ENCODE peak calls at places on chromosomes 7 and 10, in seven cellular contexts. One of them, this sample, is unnamed.
A peak's percentile ranks its signal among the peaks of the same experiment; 100 is the strongest.

GRCh38 chr7:142248-142955 is 50.0 kb upstream of the FAM20C start:
- DNase-seq in mesendoderm: no peak
- DNase-seq in H1: no peak
- DNase-seq in IMR-90: no peak
- DNase-seq in trophoblast cell: no peak
- DNase-seq in neuronal stem cell: no peak
- DNase-seq in H9: no peak
- DNase-seq in this sample: no peak

GRCh38 chr7:28114056-28114455 is 66.5 kb downstream of the JAZF1 start:
- DNase-seq in trophoblast cell: no peak
- DNase-seq in H1: no peak
- DNase-seq in H9: no peak
- DNase-seq in IMR-90: no peak
- DNase-seq in mesendoderm: no peak
- DNase-seq in neuronal stem cell: no peak
- DNase-seq in this sample: no peak

GRCh38 chr7:2197436-2198155 is 35.1 kb downstream of the MAD1L1 start:
- DNase-seq in neuronal stem cell: no peak
- DNase-seq in trophoblast cell: no peak
- DNase-seq in H1: no peak
- DNase-seq in H9: peak; percentile 27
- DNase-seq in mesendoderm: peak; percentile 29
- DNase-seq in IMR-90: no peak
- DNase-seq in this sample: no peak

GRCh38 chr10:44280615-44281014 is 104.3 kb downstream of the CXCL12 start:
- DNase-seq in H1: no peak
- DNase-seq in H9: no peak
- DNase-seq in IMR-90: no peak
- DNase-seq in neuronal stem cell: no peak
- DNase-seq in trophoblast cell: no peak
- DNase-seq in mesendoderm: no peak
- DNase-seq in this sample: no peak

GRCh38 chr7:73585196-73585595 is 6.8 kb upstream of the TBL2 start:
- DNase-seq in mesendoderm: no peak
- DNase-seq in trophoblast cell: peak; percentile 26
- DNase-seq in H1: no peak
- DNase-seq in neuronal stem cell: no peak
- DNase-seq in IMR-90: no peak
- DNase-seq in H9: no peak
- DNase-seq in this sample: no peak

GRCh38 chr7:73715648-73716317 is 3.7 kb downstream of the STX1A start:
- DNase-seq in IMR-90: peak; percentile 98
- DNase-seq in trophoblast cell: peak; percentile 99
- DNase-seq in H1: no peak
- DNase-seq in neuronal stem cell: no peak
- DNase-seq in mesendoderm: no peak
- DNase-seq in H9: no peak
- DNase-seq in this sample: peak; percentile 97

GRCh38 chr10:100970076-100970913 is 991 bp downstream of the SEMA4G start:
- DNase-seq in IMR-90: no peak
- DNase-seq in trophoblast cell: peak; percentile 15
- DNase-seq in mesendoderm: peak; percentile 61
- DNase-seq in H9: peak; percentile 57
- DNase-seq in neuronal stem cell: no peak
- DNase-seq in H1: peak; percentile 73
- DNase-seq in this sample: no peak

GRCh38 chr10:89978081-89978480 is 276.7 kb downstream of the KIF20B start:
- DNase-seq in neuronal stem cell: no peak
- DNase-seq in H1: no peak
- DNase-seq in IMR-90: no peak
- DNase-seq in H9: no peak
- DNase-seq in trophoblast cell: peak; percentile 46
- DNase-seq in mesendoderm: no peak
- DNase-seq in this sample: no peak

GRCh38 chr10:113359664-113360063 is 193.2 kb upstream of the HABP2 start:
- DNase-seq in H9: no peak
- DNase-seq in neuronal stem cell: no peak
- DNase-seq in mesendoderm: no peak
- DNase-seq in IMR-90: no peak
- DNase-seq in H1: no peak
- DNase-seq in trophoblast cell: no peak
- DNase-seq in this sample: no peak

GRCh38 chr7:156999611-157000046 is 10.8 kb downstream of the MNX1 start:
- DNase-seq in H1: peak; percentile 70
- DNase-seq in IMR-90: no peak
- DNase-seq in mesendoderm: no peak
- DNase-seq in H9: no peak
- DNase-seq in neuronal stem cell: no peak
- DNase-seq in trophoblast cell: no peak
- DNase-seq in this sample: no peak

GRCh38 chr10:88254091-88254490 is 329.0 kb downstream of the RNLS start:
- DNase-seq in H1: no peak
- DNase-seq in trophoblast cell: no peak
- DNase-seq in IMR-90: peak; percentile 90
- DNase-seq in mesendoderm: peak; percentile 25
- DNase-seq in neuronal stem cell: no peak
- DNase-seq in H9: no peak
- DNase-seq in this sample: peak; percentile 76

GRCh38 chr10:119541459-119542356 is 811 bp downstream of the RGS10 start:
- DNase-seq in H9: no peak
- DNase-seq in IMR-90: no peak
- DNase-seq in trophoblast cell: peak; percentile 39
- DNase-seq in mesendoderm: no peak
- DNase-seq in neuronal stem cell: no peak
- DNase-seq in H1: peak; percentile 55
- DNase-seq in this sample: peak; percentile 42

GRCh38 chr10:8956400-8956799 is 901.9 kb downstream of the GATA3 start:
- DNase-seq in H1: no peak
- DNase-seq in neuronal stem cell: no peak
- DNase-seq in trophoblast cell: no peak
- DNase-seq in H9: no peak
- DNase-seq in mesendoderm: no peak
- DNase-seq in IMR-90: no peak
- DNase-seq in this sample: no peak

GRCh38 chr7:96928965-96929364 is 76.4 kb upstream of the DLX6 start:
- DNase-seq in H9: no peak
- DNase-seq in trophoblast cell: no peak
- DNase-seq in H1: no peak
- DNase-seq in IMR-90: no peak
- DNase-seq in neuronal stem cell: no peak
- DNase-seq in mesendoderm: no peak
- DNase-seq in this sample: no peak

GRCh38 chr10:79437111-79437814 is 8.2 kb downstream of the ZCCHC24 start:
- DNase-seq in H1: no peak
- DNase-seq in H9: no peak
- DNase-seq in IMR-90: peak; percentile 47
- DNase-seq in trophoblast cell: no peak
- DNase-seq in mesendoderm: no peak
- DNase-seq in neuronal stem cell: no peak
- DNase-seq in this sample: no peak

GRCh38 chr7:122849297-122849696 is 37.0 kb downstream of the CADPS2 start:
- DNase-seq in H1: no peak
- DNase-seq in IMR-90: no peak
- DNase-seq in mesendoderm: no peak
- DNase-seq in trophoblast cell: no peak
- DNase-seq in H9: no peak
- DNase-seq in neuronal stem cell: no peak
- DNase-seq in this sample: no peak

GRCh38 chr10:73983096-73984047 is 14.5 kb upstream of the VCL start:
- DNase-seq in H1: no peak
- DNase-seq in IMR-90: no peak
- DNase-seq in mesendoderm: no peak
- DNase-seq in H9: no peak
- DNase-seq in neuronal stem cell: no peak
- DNase-seq in trophoblast cell: no peak
- DNase-seq in this sample: no peak

GRCh38 chr10:104306897-104307296 is 31.4 kb downstream of the ITPRIP start:
- DNase-seq in trophoblast cell: no peak
- DNase-seq in mesendoderm: peak; percentile 82
- DNase-seq in H9: no peak
- DNase-seq in H1: no peak
- DNase-seq in neuronal stem cell: no peak
- DNase-seq in IMR-90: no peak
- DNase-seq in this sample: no peak

GRCh38 chr10:94108200-94108599 is 114.5 kb downstream of the PLCE1 start:
- DNase-seq in H1: no peak
- DNase-seq in mesendoderm: no peak
- DNase-seq in IMR-90: peak; percentile 95
- DNase-seq in trophoblast cell: no peak
- DNase-seq in neuronal stem cell: no peak
- DNase-seq in H9: no peak
- DNase-seq in this sample: peak; percentile 94

GRCh38 chr7:112205348-112206237 is 606 bp downstream of the DOCK4 start:
- DNase-seq in IMR-90: peak; percentile 64
- DNase-seq in neuronal stem cell: peak; percentile 72
- DNase-seq in trophoblast cell: no peak
- DNase-seq in H1: peak; percentile 77
- DNase-seq in mesendoderm: peak; percentile 89
- DNase-seq in H9: peak; percentile 64
- DNase-seq in this sample: peak; percentile 83

GRCh38 chr7:105992888-105993287 is 29.8 kb downstream of the CDHR3 start:
- DNase-seq in H1: no peak
- DNase-seq in neuronal stem cell: no peak
- DNase-seq in mesendoderm: no peak
- DNase-seq in IMR-90: no peak
- DNase-seq in H9: no peak
- DNase-seq in trophoblast cell: no peak
- DNase-seq in this sample: no peak

GRCh38 chr7:30596043-30596641 is 1.5 kb downstream of the GARS1 start:
- DNase-seq in trophoblast cell: peak; percentile 30
- DNase-seq in neuronal stem cell: no peak
- DNase-seq in H1: no peak
- DNase-seq in IMR-90: peak; percentile 41
- DNase-seq in H9: no peak
- DNase-seq in mesendoderm: peak; percentile 53
- DNase-seq in this sample: peak; percentile 54

GRCh38 chr7:101901661-101902491 is 84.5 kb downstream of the CUX1 start:
- DNase-seq in IMR-90: peak; percentile 69
- DNase-seq in trophoblast cell: no peak
- DNase-seq in H9: no peak
- DNase-seq in neuronal stem cell: no peak
- DNase-seq in H1: no peak
- DNase-seq in mesendoderm: no peak
- DNase-seq in this sample: no peak

GRCh38 chr7:135795846-135796570 is 47.4 kb upstream of the FAM180A start:
- DNase-seq in H9: no peak
- DNase-seq in trophoblast cell: no peak
- DNase-seq in H1: no peak
- DNase-seq in IMR-90: no peak
- DNase-seq in neuronal stem cell: no peak
- DNase-seq in mesendoderm: no peak
- DNase-seq in this sample: no peak

GRCh38 chr10:22171131-22171530 is 46.7 kb downstream of the EBLN1 start:
- DNase-seq in IMR-90: no peak
- DNase-seq in trophoblast cell: no peak
- DNase-seq in H1: no peak
- DNase-seq in H9: no peak
- DNase-seq in neuronal stem cell: no peak
- DNase-seq in mesendoderm: no peak
- DNase-seq in this sample: no peak

GRCh38 chr10:22174442-22174841 is 43.4 kb downstream of the EBLN1 start:
- DNase-seq in IMR-90: no peak
- DNase-seq in mesendoderm: no peak
- DNase-seq in H9: no peak
- DNase-seq in H1: no peak
- DNase-seq in neuronal stem cell: no peak
- DNase-seq in trophoblast cell: no peak
- DNase-seq in this sample: no peak

GRCh38 chr10:22170582-22170981 is 47.2 kb downstream of the EBLN1 start:
- DNase-seq in mesendoderm: no peak
- DNase-seq in neuronal stem cell: no peak
- DNase-seq in H1: no peak
- DNase-seq in H9: no peak
- DNase-seq in trophoblast cell: no peak
- DNase-seq in IMR-90: no peak
- DNase-seq in this sample: no peak
- H3K23ac ChIP-seq in mesendoderm: no peak overlapping the region
- H3K23ac ChIP-seq in neuronal stem cell: no peak overlapping the region
- H3K23ac ChIP-seq in H1: no peak overlapping the region
- H3K23ac ChIP-seq in H9: no peak overlapping the region
- H3K23ac ChIP-seq in trophoblast cell: no peak overlapping the region
- H3K23ac ChIP-seq in IMR-90: no peak overlapping the region
- H3K23ac ChIP-seq in this sample: no peak overlapping the region

GRCh38 chr10:54010337-54010736 is 790.7 kb downstream of the PCDH15 start:
- DNase-seq in neuronal stem cell: no peak
- DNase-seq in trophoblast cell: peak; percentile 13
- DNase-seq in mesendoderm: peak; percentile 2
- DNase-seq in H1: no peak
- DNase-seq in H9: peak; percentile 17
- DNase-seq in IMR-90: no peak
- DNase-seq in this sample: no peak

GRCh38 chr10:54009672-54010071 is 791.4 kb downstream of the PCDH15 start:
- DNase-seq in neuronal stem cell: no peak
- DNase-seq in H9: peak; percentile 16
- DNase-seq in H1: no peak
- DNase-seq in mesendoderm: no peak
- DNase-seq in trophoblast cell: no peak
- DNase-seq in IMR-90: no peak
- DNase-seq in this sample: no peak
- H2BK5ac ChIP-seq in neuronal stem cell: no peak overlapping the region
- H2BK5ac ChIP-seq in H9: no peak overlapping the region
- H2BK5ac ChIP-seq in H1: no peak overlapping the region
- H2BK5ac ChIP-seq in mesendoderm: no peak overlapping the region
- H2BK5ac ChIP-seq in trophoblast cell: no peak overlapping the region
- H2BK5ac ChIP-seq in IMR-90: no peak overlapping the region
- H2BK5ac ChIP-seq in this sample: no peak overlapping the region

DNA sequence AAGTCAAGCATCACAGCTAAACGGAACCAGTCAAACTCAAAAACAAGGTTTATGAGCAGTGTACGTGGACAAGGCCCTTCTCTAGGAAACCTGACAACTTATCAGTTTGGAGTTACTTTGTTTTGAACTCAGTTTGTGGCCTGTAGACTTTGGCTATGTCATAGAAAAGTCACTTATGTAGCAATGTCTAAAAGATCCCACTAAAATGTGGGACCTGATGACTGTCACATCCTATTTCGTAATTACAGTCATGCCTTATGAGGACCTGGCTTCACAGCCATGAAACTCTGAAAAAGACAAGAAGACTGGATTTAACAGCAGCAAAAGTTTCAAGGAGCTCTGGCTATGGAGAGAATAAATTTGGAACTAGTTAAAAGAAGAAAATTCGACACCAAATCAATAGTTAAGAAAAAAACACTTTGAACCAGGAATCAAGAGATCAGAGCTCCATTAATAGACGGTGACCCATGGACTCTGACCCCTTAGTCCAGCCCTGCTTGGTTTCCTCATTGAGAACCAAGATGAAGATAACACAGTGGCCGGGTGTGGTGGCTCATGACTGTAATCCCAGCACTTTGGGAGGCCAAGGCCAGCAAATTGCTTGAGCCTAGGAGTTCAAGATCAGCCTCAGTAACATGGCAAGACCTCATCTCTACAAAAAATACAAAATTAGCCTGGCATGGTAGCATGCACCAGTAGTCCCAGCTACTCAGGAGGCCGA is 204.3 kb downstream of the SFMBT2 start:
- DNase-seq in H9: no peak
- DNase-seq in trophoblast cell: no peak
- DNase-seq in neuronal stem cell: no peak
- DNase-seq in mesendoderm: no peak
- DNase-seq in IMR-90: no peak
- DNase-seq in H1: no peak
- DNase-seq in this sample: no peak
- H3K23ac ChIP-seq in H9: no peak overlapping the region
- H3K23ac ChIP-seq in trophoblast cell: no peak overlapping the region
- H3K23ac ChIP-seq in neuronal stem cell: no peak overlapping the region
- H3K23ac ChIP-seq in mesendoderm: no peak overlapping the region
- H3K23ac ChIP-seq in IMR-90: no peak overlapping the region
- H3K23ac ChIP-seq in H1: no peak overlapping the region
- H3K23ac ChIP-seq in this sample: no peak overlapping the region

GRCh38 chr7:6344278-6344677 is 71.9 kb upstream of the CYTH3 start:
- DNase-seq in IMR-90: no peak
- DNase-seq in neuronal stem cell: no peak
- DNase-seq in H9: no peak
- DNase-seq in H1: no peak
- DNase-seq in mesendoderm: no peak
- DNase-seq in trophoblast cell: no peak
- DNase-seq in this sample: no peak
- H2BK5ac ChIP-seq in IMR-90: no peak overlapping the region
- H2BK5ac ChIP-seq in neuronal stem cell: no peak overlapping the region
- H2BK5ac ChIP-seq in H9: no peak overlapping the region
- H2BK5ac ChIP-seq in H1: no peak overlapping the region
- H2BK5ac ChIP-seq in mesendoderm: no peak overlapping the region
- H2BK5ac ChIP-seq in trophoblast cell: no peak overlapping the region
- H2BK5ac ChIP-seq in this sample: no peak overlapping the region

This sample was measured in mesenchymal stem cell.